ENCODE peak calls at places on chromosomes 2 and 18, in six cellular contexts. X is dorsolateral prefrontal cortex; E is left ventricle myocardium inferior; D is OCI-LY7; A is stomach; L is CD4-positive, alpha-beta T cell. T is an unnamed sample.

GRCh38 chr2:158102446-158102845 is 770 bp downstream of the UPP2 start:
- DNase-seq in X (no peak), E (no peak), D (no peak), A (no peak), L (no peak), T (no peak)

GRCh38 chr2:174117951-174118930 is 130.1 kb downstream of the OLA1 start:
- DNase-seq in X (no peak), E (no peak), D (no peak), A (no peak), L (no peak), T (no peak)

GRCh38 chr2:15189236-15189635 is 371.9 kb downstream of the NBAS start:
- DNase-seq in X (no peak), E (no peak), D (no peak), A (no peak), L (no peak), T (no peak)

GRCh38 chr18:50090370-50091312 is 104.3 kb downstream of the MYO5B start:
- DNase-seq in X (no peak), E (no peak), D (no peak), A (no peak), L (no peak), T (no peak)

GRCh38 chr2:47201224-47201623 is 46.1 kb upstream of the STPG4 start:
- DNase-seq in X (no peak), E (no peak), D (no peak), A (no peak), L (no peak), T (no peak)

GRCh38 chr2:237096911-237097310 is 11.2 kb downstream of the COPS8 start:
- DNase-seq in X (no peak), E (no peak), D (no peak), A (no peak), L (no peak), T (no peak)

GRCh38 chr2:73212098-73212447 is 2.0 kb upstream of the SMYD5 start:
- DNase-seq in X (no peak), E (no peak), D (no peak), A (no peak), L (no peak), T (no peak)

GRCh38 chr2:168552450-168552856 is 96.4 kb downstream of the CERS6 start:
- DNase-seq in X (no peak), E (no peak), D (peak), A (no peak), L (no peak), T (peak)

GRCh38 chr2:101655941-101656422 is 41.5 kb upstream of the MAP4K4 start:
- DNase-seq in X (no peak), E (no peak), D (no peak), A (no peak), L (no peak), T (no peak)

DNA sequence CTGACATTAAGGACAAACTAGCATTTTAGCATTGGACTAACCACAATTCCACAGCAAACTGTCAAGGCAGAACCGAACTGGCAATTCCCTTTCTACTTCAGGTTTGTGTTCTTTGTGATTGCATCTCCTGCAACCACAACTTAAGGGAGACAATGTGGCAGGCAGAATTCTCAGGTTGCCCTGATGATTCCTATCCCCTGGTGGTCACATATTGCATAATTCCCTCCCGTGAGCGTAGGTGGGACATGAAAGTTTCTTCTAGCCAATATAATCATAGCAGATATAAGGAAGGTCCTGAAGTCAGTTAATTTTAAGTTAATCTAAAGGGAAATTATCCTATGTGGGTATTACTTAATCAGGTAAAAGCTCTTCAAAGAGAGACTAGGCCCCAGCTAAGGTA is 45.8 kb upstream of the TNP1 start:
- DNase-seq in X (no peak), E (no peak), D (no peak), A (no peak), L (no peak), T (no peak)
- TF ChIP-seq CTCF in X (peak), E (no peak), D (no peak), A (no peak), L (no peak), T (no peak)

DNA sequence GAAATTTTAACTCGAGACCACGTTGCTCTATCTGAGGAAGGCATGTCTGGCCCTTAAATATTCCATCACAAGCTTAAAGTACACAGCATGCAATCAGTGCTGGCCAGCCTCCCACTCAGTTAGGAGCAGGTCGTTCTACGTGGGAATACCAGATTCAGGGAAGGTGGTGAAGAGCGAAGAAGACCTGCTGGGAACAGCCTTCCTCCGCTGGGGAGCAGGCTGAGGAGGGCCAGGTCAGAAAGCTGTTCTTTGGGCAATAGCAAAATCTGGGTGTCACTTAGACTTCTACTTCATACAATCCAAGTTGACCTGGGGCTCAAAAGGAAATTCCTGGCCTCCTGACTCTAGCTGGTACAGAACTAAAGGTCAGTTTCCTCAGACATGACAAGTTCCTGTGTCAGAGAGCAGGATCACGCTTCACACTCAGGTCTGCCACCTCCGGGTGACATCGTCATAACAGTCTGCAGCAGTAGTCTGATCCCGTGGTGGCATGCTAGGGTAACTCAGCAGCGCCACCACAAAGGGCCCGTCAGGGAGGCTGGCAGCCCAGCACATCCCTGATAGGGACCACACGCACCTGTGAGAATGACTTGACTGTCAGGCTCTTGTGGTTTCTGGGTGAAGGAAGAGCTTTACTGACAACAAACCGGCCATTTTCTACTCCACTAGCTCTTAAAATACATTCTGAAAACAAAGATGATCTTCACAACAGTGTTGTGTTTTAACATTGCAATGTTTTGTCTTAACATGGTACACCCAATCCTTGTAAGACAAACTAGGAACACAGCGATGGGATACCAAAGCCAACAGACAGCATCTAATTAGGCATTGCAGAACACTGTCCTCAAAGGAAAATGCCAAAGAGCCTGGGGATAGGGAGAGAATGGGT is 35.2 kb upstream of the NAPG start:
- DNase-seq in X (no peak), E (no peak), D (peak), A (no peak), L (peak), T (peak)
- TF ChIP-seq CTCF in X (no peak), E (peak), D (peak), A (no peak), L (peak), T (peak)

GRCh38 chr2:175454953-175455389 is 273.5 kb upstream of the ATP5MC3 start:
- DNase-seq in X (no peak), E (no peak), D (no peak), A (no peak), L (no peak), T (no peak)
- TF ChIP-seq CTCF in X (no peak), E (no peak), D (no peak), A (no peak), L (no peak), T (no peak)

GRCh38 chr18:27423581-27423980 is 238.5 kb upstream of the CHST9 start:
- DNase-seq in X (no peak), E (no peak), D (no peak), A (no peak), L (no peak), T (no peak)

GRCh38 chr18:27430595-27430994 is 245.5 kb upstream of the CHST9 start:
- DNase-seq in X (no peak), E (no peak), D (no peak), A (no peak), L (no peak), T (no peak)

GRCh38 chr18:27428716-27429475 is 243.8 kb upstream of the CHST9 start:
- DNase-seq in X (no peak), E (no peak), D (no peak), A (no peak), L (no peak), T (no peak)

GRCh38 chr18:27428120-27428519 is 243.0 kb upstream of the CHST9 start:
- DNase-seq in X (no peak), E (no peak), D (no peak), A (no peak), L (no peak), T (no peak)
- TF ChIP-seq CTCF in X (no peak), E (no peak), D (no peak), A (no peak), L (no peak), T (no peak)

GRCh38 chr2:71256421-71256820 is 29.5 kb upstream of the PAIP2B start:
- DNase-seq in X (peak), E (no peak), D (no peak), A (no peak), L (no peak), T (no peak)

GRCh38 chr2:71263386-71263785 is 36.5 kb upstream of the PAIP2B start:
- DNase-seq in X (no peak), E (no peak), D (no peak), A (no peak), L (no peak), T (no peak)

DNA sequence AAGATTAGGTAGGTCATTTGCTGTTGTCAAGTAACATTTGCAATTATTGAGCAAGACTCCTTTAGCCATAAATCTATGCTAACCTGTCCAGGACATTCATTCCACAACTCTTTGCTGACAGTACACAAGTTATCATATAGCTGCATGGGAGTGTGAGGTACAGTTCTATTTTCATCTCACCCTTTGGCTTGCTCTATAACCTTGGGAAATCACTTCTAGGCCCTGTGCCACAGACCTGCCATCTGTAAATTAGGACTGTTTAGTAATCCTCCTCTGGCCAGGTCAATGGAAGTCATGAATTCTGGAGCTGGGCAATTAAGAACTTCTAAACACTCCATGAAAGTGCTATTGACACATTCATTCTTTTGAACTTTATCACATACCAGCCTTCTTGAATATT is 34.6 kb upstream of the PAIP2B start:
- DNase-seq in X (no peak), E (no peak), D (no peak), A (no peak), L (no peak), T (no peak)
- TF ChIP-seq CTCF in X (no peak), E (no peak), D (no peak), A (no peak), L (no peak), T (no peak)

GRCh38 chr2:74334931-74335333 is 8.3 kb downstream of the SLC4A5 start:
- DNase-seq in X (peak), E (peak), D (peak), A (peak), L (peak), T (peak)

GRCh38 chr2:74332550-74333174 is 10.6 kb downstream of the SLC4A5 start:
- DNase-seq in X (peak), E (no peak), D (no peak), A (no peak), L (no peak), T (no peak)

GRCh38 chr2:74333896-74334586 is 9.2 kb downstream of the SLC4A5 start:
- DNase-seq in X (peak), E (no peak), D (no peak), A (no peak), L (no peak), T (no peak)

GRCh38 chr2:74328573-74328972 is 14.6 kb downstream of the SLC4A5 start:
- DNase-seq in X (no peak), E (no peak), D (no peak), A (no peak), L (no peak), T (no peak)

DNA sequence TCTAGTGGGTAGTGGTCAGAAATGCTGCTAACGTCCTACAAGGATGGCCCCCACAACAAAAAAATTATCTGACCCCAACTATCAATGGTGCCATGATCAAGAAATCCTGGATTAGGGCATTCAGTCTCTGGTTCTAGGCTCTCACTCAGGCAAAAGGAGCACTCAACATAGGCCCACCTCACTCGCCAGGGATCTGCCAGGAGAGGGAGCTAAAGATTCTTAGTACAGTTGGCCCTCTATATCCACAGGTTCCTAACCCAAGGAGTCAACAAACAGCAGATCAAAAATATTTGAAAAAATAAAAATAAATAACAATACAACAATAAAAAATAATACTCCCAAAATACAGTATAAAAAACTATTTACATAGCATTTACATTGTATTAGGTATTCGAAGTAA is 10.0 kb downstream of the SLC4A5 start:
- DNase-seq in X (no peak), E (no peak), D (peak), A (peak), L (no peak), T (no peak)
- TF ChIP-seq CTCF in X (no peak), E (peak), D (peak), A (no peak), L (no peak), T (peak)